ENCODE peak calls at places on chromosomes 3 and 15, in eight cellular contexts. One of them, this sample, is unnamed.

GRCh38 chr3:180594631-180595348 is 7.2 kb upstream of the TTC14 start:
- DNase-seq in transverse colon: no peak
- DNase-seq in tibial nerve: no peak
- DNase-seq in CD8-positive, alpha-beta T cell: no peak
- DNase-seq in endodermal cell: no peak
- DNase-seq in HL-60: no peak
- DNase-seq in fibroblast of lung: peak
- DNase-seq in OCI-LY7: peak
- DNase-seq in this sample: no peak

GRCh38 chr15:38076806-38077205 is 142.4 kb downstream of the TMCO5A start:
- DNase-seq in OCI-LY7: peak
- DNase-seq in endodermal cell: peak
- DNase-seq in tibial nerve: peak
- DNase-seq in HL-60: no peak
- DNase-seq in CD8-positive, alpha-beta T cell: no peak
- DNase-seq in transverse colon: no peak
- DNase-seq in fibroblast of lung: no peak
- DNase-seq in this sample: no peak

GRCh38 chr15:91021516-91022074 is 799 bp downstream of the VPS33B start:
- DNase-seq in CD8-positive, alpha-beta T cell: no peak
- DNase-seq in OCI-LY7: peak
- DNase-seq in HL-60: no peak
- DNase-seq in fibroblast of lung: no peak
- DNase-seq in tibial nerve: no peak
- DNase-seq in transverse colon: no peak
- DNase-seq in endodermal cell: no peak
- DNase-seq in this sample: no peak

GRCh38 chr3:169044341-169045113 is 619.0 kb downstream of the MECOM start:
- DNase-seq in HL-60: no peak
- DNase-seq in OCI-LY7: no peak
- DNase-seq in transverse colon: no peak
- DNase-seq in CD8-positive, alpha-beta T cell: no peak
- DNase-seq in fibroblast of lung: peak
- DNase-seq in endodermal cell: no peak
- DNase-seq in tibial nerve: no peak
- DNase-seq in this sample: no peak

GRCh38 chr15:92092391-92092790 is 238.9 kb downstream of the SLCO3A1 start:
- DNase-seq in transverse colon: no peak
- DNase-seq in OCI-LY7: no peak
- DNase-seq in HL-60: no peak
- DNase-seq in endodermal cell: no peak
- DNase-seq in tibial nerve: no peak
- DNase-seq in CD8-positive, alpha-beta T cell: no peak
- DNase-seq in fibroblast of lung: no peak
- DNase-seq in this sample: no peak

GRCh38 chr3:43013743-43014155 is 34.6 kb downstream of the GASK1A start:
- DNase-seq in fibroblast of lung: no peak
- DNase-seq in transverse colon: no peak
- DNase-seq in OCI-LY7: no peak
- DNase-seq in CD8-positive, alpha-beta T cell: peak
- DNase-seq in HL-60: no peak
- DNase-seq in tibial nerve: no peak
- DNase-seq in endodermal cell: no peak
- DNase-seq in this sample: no peak

GRCh38 chr15:75430259-75430658 is 21.2 kb downstream of the SIN3A start:
- DNase-seq in endodermal cell: peak
- DNase-seq in HL-60: no peak
- DNase-seq in transverse colon: no peak
- DNase-seq in fibroblast of lung: no peak
- DNase-seq in CD8-positive, alpha-beta T cell: no peak
- DNase-seq in OCI-LY7: no peak
- DNase-seq in tibial nerve: no peak
- DNase-seq in this sample: no peak

GRCh38 chr3:123289336-123290106 is 87.8 kb downstream of the SEC22A start:
- DNase-seq in fibroblast of lung: no peak
- DNase-seq in transverse colon: no peak
- DNase-seq in tibial nerve: no peak
- DNase-seq in CD8-positive, alpha-beta T cell: no peak
- DNase-seq in OCI-LY7: no peak
- DNase-seq in HL-60: no peak
- DNase-seq in endodermal cell: peak
- DNase-seq in this sample: no peak

GRCh38 chr15:101063891-101064794 is 145.0 kb downstream of the LRRK1 start:
- DNase-seq in endodermal cell: peak
- DNase-seq in tibial nerve: peak
- DNase-seq in transverse colon: peak
- DNase-seq in OCI-LY7: no peak
- DNase-seq in HL-60: no peak
- DNase-seq in CD8-positive, alpha-beta T cell: no peak
- DNase-seq in fibroblast of lung: peak
- DNase-seq in this sample: peak

GRCh38 chr15:64779024-64779423 is 3.6 kb upstream of the RBPMS2 start:
- DNase-seq in HL-60: no peak
- DNase-seq in endodermal cell: peak
- DNase-seq in fibroblast of lung: no peak
- DNase-seq in OCI-LY7: no peak
- DNase-seq in transverse colon: no peak
- DNase-seq in CD8-positive, alpha-beta T cell: no peak
- DNase-seq in tibial nerve: no peak
- DNase-seq in this sample: no peak

GRCh38 chr15:29968099-29968892 is 114.5 kb upstream of the GOLGA8J start:
- DNase-seq in HL-60: peak
- DNase-seq in OCI-LY7: no peak
- DNase-seq in transverse colon: no peak
- DNase-seq in tibial nerve: no peak
- DNase-seq in endodermal cell: peak
- DNase-seq in fibroblast of lung: no peak
- DNase-seq in CD8-positive, alpha-beta T cell: no peak
- DNase-seq in this sample: no peak

GRCh38 chr15:31268108-31268501 is 58.5 kb upstream of the KLF13 start:
- DNase-seq in tibial nerve: no peak
- DNase-seq in fibroblast of lung: no peak
- DNase-seq in transverse colon: peak
- DNase-seq in CD8-positive, alpha-beta T cell: no peak
- DNase-seq in OCI-LY7: peak
- DNase-seq in HL-60: no peak
- DNase-seq in endodermal cell: no peak
- DNase-seq in this sample: no peak

GRCh38 chr3:47803478-47804025 is 614 bp downstream of the DHX30 start:
- DNase-seq in tibial nerve: no peak
- DNase-seq in endodermal cell: no peak
- DNase-seq in fibroblast of lung: no peak
- DNase-seq in transverse colon: no peak
- DNase-seq in OCI-LY7: no peak
- DNase-seq in HL-60: peak
- DNase-seq in CD8-positive, alpha-beta T cell: no peak
- DNase-seq in this sample: no peak

GRCh38 chr3:9581742-9582141 is 28.1 kb upstream of the LHFPL4 start:
- DNase-seq in endodermal cell: peak
- DNase-seq in fibroblast of lung: no peak
- DNase-seq in HL-60: no peak
- DNase-seq in tibial nerve: no peak
- DNase-seq in CD8-positive, alpha-beta T cell: no peak
- DNase-seq in transverse colon: no peak
- DNase-seq in OCI-LY7: no peak
- DNase-seq in this sample: no peak

GRCh38 chr15:85339976-85340665 is 40.3 kb upstream of the AKAP13 start:
- DNase-seq in OCI-LY7: no peak
- DNase-seq in tibial nerve: no peak
- DNase-seq in fibroblast of lung: no peak
- DNase-seq in endodermal cell: no peak
- DNase-seq in transverse colon: no peak
- DNase-seq in CD8-positive, alpha-beta T cell: no peak
- DNase-seq in HL-60: no peak
- DNase-seq in this sample: no peak

GRCh38 chr15:69983696-69984265 is 113.9 kb downstream of the TLE3 start:
- DNase-seq in CD8-positive, alpha-beta T cell: no peak
- DNase-seq in transverse colon: no peak
- DNase-seq in tibial nerve: no peak
- DNase-seq in HL-60: no peak
- DNase-seq in endodermal cell: no peak
- DNase-seq in fibroblast of lung: no peak
- DNase-seq in OCI-LY7: no peak
- DNase-seq in this sample: no peak

GRCh38 chr3:176286456-176287115 is 910.7 kb downstream of the TBL1XR1 start:
- DNase-seq in tibial nerve: no peak
- DNase-seq in OCI-LY7: no peak
- DNase-seq in CD8-positive, alpha-beta T cell: no peak
- DNase-seq in fibroblast of lung: no peak
- DNase-seq in transverse colon: no peak
- DNase-seq in HL-60: no peak
- DNase-seq in endodermal cell: no peak
- DNase-seq in this sample: no peak

GRCh38 chr15:33068007-33068441 is 126.5 kb downstream of the FMN1 start:
- DNase-seq in fibroblast of lung: peak
- DNase-seq in tibial nerve: no peak
- DNase-seq in HL-60: peak
- DNase-seq in CD8-positive, alpha-beta T cell: no peak
- DNase-seq in endodermal cell: peak
- DNase-seq in OCI-LY7: no peak
- DNase-seq in transverse colon: peak
- DNase-seq in this sample: no peak

GRCh38 chr3:152317956-152318355 is 49.2 kb downstream of the MBNL1 start:
- DNase-seq in tibial nerve: no peak
- DNase-seq in HL-60: no peak
- DNase-seq in fibroblast of lung: peak
- DNase-seq in endodermal cell: no peak
- DNase-seq in transverse colon: no peak
- DNase-seq in OCI-LY7: no peak
- DNase-seq in CD8-positive, alpha-beta T cell: no peak
- DNase-seq in this sample: no peak

GRCh38 chr3:106829206-106829605 is 548.0 kb upstream of the CCDC54 start:
- DNase-seq in tibial nerve: no peak
- DNase-seq in fibroblast of lung: no peak
- DNase-seq in HL-60: no peak
- DNase-seq in transverse colon: no peak
- DNase-seq in OCI-LY7: no peak
- DNase-seq in CD8-positive, alpha-beta T cell: no peak
- DNase-seq in endodermal cell: peak
- DNase-seq in this sample: no peak

DNA sequence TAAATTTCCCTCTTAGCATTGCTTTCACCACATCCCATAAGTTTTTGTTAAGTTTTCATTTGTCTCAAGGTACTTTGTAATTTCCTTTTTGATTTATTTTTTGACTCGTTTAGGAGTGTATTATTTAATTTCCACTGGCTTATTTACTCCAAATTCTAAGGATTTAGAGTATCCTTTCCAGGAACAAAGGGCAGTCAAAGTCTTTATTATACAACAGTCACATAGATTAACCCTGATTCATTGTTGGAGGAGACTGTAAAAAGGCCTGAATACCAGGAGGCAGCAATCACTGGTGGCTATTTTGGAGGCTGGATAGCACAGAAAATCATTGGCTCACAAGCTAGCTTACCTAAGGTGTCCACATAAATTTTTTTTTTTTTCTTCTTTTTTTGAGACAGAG is 39.9 kb downstream of the OIP5 start:
- DNase-seq in HL-60: no peak
- DNase-seq in CD8-positive, alpha-beta T cell: no peak
- DNase-seq in tibial nerve: no peak
- DNase-seq in transverse colon: no peak
- DNase-seq in fibroblast of lung: no peak
- DNase-seq in endodermal cell: no peak
- DNase-seq in OCI-LY7: no peak
- DNase-seq in this sample: no peak
- H3K27ac ChIP-seq in HL-60: no peak
- H3K27ac ChIP-seq in CD8-positive, alpha-beta T cell: no peak
- H3K27ac ChIP-seq in tibial nerve: no peak
- H3K27ac ChIP-seq in transverse colon: no peak
- H3K27ac ChIP-seq in fibroblast of lung: no peak
- H3K27ac ChIP-seq in endodermal cell: no peak
- H3K27ac ChIP-seq in OCI-LY7: no peak
- H3K27ac ChIP-seq in this sample: no peak

DNA sequence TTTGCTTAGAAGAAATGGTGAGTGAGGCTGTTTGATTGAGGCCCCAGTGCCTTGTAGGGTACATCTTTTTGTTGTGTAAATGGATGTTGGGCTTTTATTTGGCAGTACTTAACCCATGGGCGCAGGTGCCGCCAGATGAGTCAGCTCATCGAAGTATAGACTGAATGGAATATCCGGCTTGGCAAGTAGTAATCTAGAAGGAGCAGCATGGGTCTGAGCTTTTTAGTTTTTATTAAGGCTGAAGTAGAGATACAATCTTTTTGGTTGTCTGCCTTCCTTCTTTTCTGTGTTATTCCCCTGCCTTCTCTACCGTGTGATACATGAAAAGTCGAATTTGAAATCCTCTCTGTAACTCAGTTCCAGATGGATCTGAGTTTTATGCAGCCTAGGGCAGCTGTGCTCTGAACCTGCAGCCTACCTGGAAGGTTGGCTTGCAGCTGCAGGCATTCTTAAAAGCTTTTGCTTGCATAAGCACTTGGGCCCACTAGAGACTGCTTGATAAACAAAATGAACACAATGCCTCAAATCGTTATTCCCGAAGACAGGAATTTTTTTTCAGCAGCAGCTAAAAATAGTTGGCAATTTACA is 177.6 kb upstream of the CGNL1 start:
- DNase-seq in fibroblast of lung: no peak
- DNase-seq in transverse colon: peak
- DNase-seq in tibial nerve: no peak
- DNase-seq in CD8-positive, alpha-beta T cell: no peak
- DNase-seq in endodermal cell: peak
- DNase-seq in HL-60: no peak
- DNase-seq in OCI-LY7: no peak
- DNase-seq in this sample: no peak
- H3K4me3 ChIP-seq in fibroblast of lung: no peak
- H3K4me3 ChIP-seq in transverse colon: no peak
- H3K4me3 ChIP-seq in tibial nerve: no peak
- H3K4me3 ChIP-seq in CD8-positive, alpha-beta T cell: no peak
- H3K4me3 ChIP-seq in endodermal cell: no peak
- H3K4me3 ChIP-seq in HL-60: no peak
- H3K4me3 ChIP-seq in OCI-LY7: no peak
- H3K4me3 ChIP-seq in this sample: no peak

GRCh38 chr3:14405886-14406238 is 3.5 kb downstream of the SLC6A6 start:
- DNase-seq in HL-60: no peak
- DNase-seq in fibroblast of lung: no peak
- DNase-seq in OCI-LY7: no peak
- DNase-seq in CD8-positive, alpha-beta T cell: no peak
- DNase-seq in transverse colon: no peak
- DNase-seq in tibial nerve: no peak
- DNase-seq in endodermal cell: no peak
- DNase-seq in this sample: no peak
- TF ChIP-seq CTCF in HL-60: no peak
- TF ChIP-seq CTCF in fibroblast of lung: no peak
- TF ChIP-seq CTCF in OCI-LY7: peak
- TF ChIP-seq CTCF in CD8-positive, alpha-beta T cell: no peak
- TF ChIP-seq CTCF in transverse colon: no peak
- TF ChIP-seq CTCF in tibial nerve: no peak
- TF ChIP-seq CTCF in endodermal cell: no peak
- TF ChIP-seq CTCF in this sample: no peak

DNA sequence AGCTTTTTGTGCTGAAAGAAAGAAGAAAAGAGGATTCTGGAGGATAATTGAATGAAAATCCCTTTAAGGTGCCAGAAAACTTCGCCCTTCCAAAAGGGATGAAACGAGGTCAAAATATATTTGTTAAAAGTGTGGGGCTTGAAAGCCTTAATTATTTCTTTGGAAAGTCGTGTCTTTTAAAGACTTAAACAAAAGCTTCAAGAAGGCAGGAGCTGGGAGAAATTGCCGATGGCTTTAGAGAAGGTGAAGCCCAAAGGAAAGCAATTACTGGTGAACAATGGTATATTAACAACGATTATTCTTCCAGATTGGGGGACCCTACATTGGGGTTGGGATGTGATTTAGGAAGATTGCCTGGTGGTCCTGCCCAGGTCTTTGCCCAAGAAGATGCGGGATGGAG is 260.1 kb upstream of the RGMA start:
- DNase-seq in CD8-positive, alpha-beta T cell: no peak
- DNase-seq in transverse colon: no peak
- DNase-seq in endodermal cell: no peak
- DNase-seq in tibial nerve: no peak
- DNase-seq in OCI-LY7: no peak
- DNase-seq in HL-60: no peak
- DNase-seq in fibroblast of lung: no peak
- DNase-seq in this sample: no peak
- H3K27ac ChIP-seq in CD8-positive, alpha-beta T cell: no peak
- H3K27ac ChIP-seq in transverse colon: no peak
- H3K27ac ChIP-seq in endodermal cell: peak
- H3K27ac ChIP-seq in tibial nerve: no peak
- H3K27ac ChIP-seq in OCI-LY7: no peak
- H3K27ac ChIP-seq in HL-60: no peak
- H3K27ac ChIP-seq in fibroblast of lung: no peak
- H3K27ac ChIP-seq in this sample: no peak